ENCODE peak calls at places on chromosomes 1 and 21, in six cellular contexts. One of them, this sample, is unnamed.

GRCh38 chr1:86616871-86617270 is 70.0 kb downstream of the CLCA4 start:
- DNase-seq in A549: no peak
- DNase-seq in HL-60: peak; percentile 67
- DNase-seq in fibroblast of villous mesenchyme: no peak
- DNase-seq in nephron progenitor cell: no peak
- DNase-seq in mammary epithelial cell: peak; percentile 70
- DNase-seq in this sample: peak; percentile 58

GRCh38 chr1:237133921-237134320 is 91.9 kb downstream of the RYR2 start:
- DNase-seq in A549: no peak
- DNase-seq in HL-60: no peak
- DNase-seq in fibroblast of villous mesenchyme: no peak
- DNase-seq in nephron progenitor cell: no peak
- DNase-seq in mammary epithelial cell: no peak
- DNase-seq in this sample: no peak

GRCh38 chr1:72623299-72623708 is 341.0 kb upstream of the NEGR1 start:
- DNase-seq in A549: peak; percentile 3
- DNase-seq in HL-60: peak; percentile 15
- DNase-seq in fibroblast of villous mesenchyme: peak; percentile 23
- DNase-seq in nephron progenitor cell: peak; percentile 7
- DNase-seq in mammary epithelial cell: peak; percentile 35
- DNase-seq in this sample: no peak

GRCh38 chr1:202584707-202585590 is 125.3 kb downstream of the SYT2 start:
- DNase-seq in A549: no peak
- DNase-seq in HL-60: no peak
- DNase-seq in fibroblast of villous mesenchyme: peak; percentile 90
- DNase-seq in nephron progenitor cell: no peak
- DNase-seq in mammary epithelial cell: no peak
- DNase-seq in this sample: no peak

GRCh38 chr21:41932191-41932575 is 21.6 kb downstream of the C2CD2 start:
- DNase-seq in A549: peak; percentile 68
- DNase-seq in HL-60: no peak
- DNase-seq in fibroblast of villous mesenchyme: peak; percentile 82
- DNase-seq in nephron progenitor cell: no peak
- DNase-seq in mammary epithelial cell: peak; percentile 98
- DNase-seq in this sample: no peak

GRCh38 chr1:86487131-86487804 is 18.5 kb downstream of the CLCA1 start:
- DNase-seq in A549: no peak
- DNase-seq in HL-60: no peak
- DNase-seq in fibroblast of villous mesenchyme: peak; percentile 75
- DNase-seq in nephron progenitor cell: no peak
- DNase-seq in mammary epithelial cell: peak; percentile 42
- DNase-seq in this sample: no peak

GRCh38 chr1:43783671-43784205 is 76.4 kb downstream of the ST3GAL3 start:
- DNase-seq in A549: peak; percentile 86
- DNase-seq in HL-60: peak; percentile 53
- DNase-seq in fibroblast of villous mesenchyme: peak; percentile 34
- DNase-seq in nephron progenitor cell: no peak
- DNase-seq in mammary epithelial cell: peak; percentile 93
- DNase-seq in this sample: no peak

GRCh38 chr1:182910143-182910542 is 42.8 kb downstream of the SHCBP1L start:
- DNase-seq in A549: peak; percentile 23
- DNase-seq in HL-60: no peak
- DNase-seq in fibroblast of villous mesenchyme: no peak
- DNase-seq in nephron progenitor cell: no peak
- DNase-seq in mammary epithelial cell: no peak
- DNase-seq in this sample: no peak

GRCh38 chr1:15206418-15207030 is 40.5 kb upstream of the FHAD1 start:
- DNase-seq in A549: no peak
- DNase-seq in HL-60: no peak
- DNase-seq in fibroblast of villous mesenchyme: no peak
- DNase-seq in nephron progenitor cell: peak; percentile 53
- DNase-seq in mammary epithelial cell: peak; percentile 92
- DNase-seq in this sample: no peak

GRCh38 chr1:184354719-184355118 is 32.1 kb upstream of the C1orf21 start:
- DNase-seq in A549: no peak
- DNase-seq in HL-60: no peak
- DNase-seq in fibroblast of villous mesenchyme: no peak
- DNase-seq in nephron progenitor cell: no peak
- DNase-seq in mammary epithelial cell: no peak
- DNase-seq in this sample: no peak

GRCh38 chr21:45161039-45161945 is 86.9 kb downstream of the ADARB1 start:
- DNase-seq in A549: no peak
- DNase-seq in HL-60: no peak
- DNase-seq in fibroblast of villous mesenchyme: no peak
- DNase-seq in nephron progenitor cell: no peak
- DNase-seq in mammary epithelial cell: no peak
- DNase-seq in this sample: no peak

GRCh38 chr1:32201011-32201855 is 838 bp downstream of the CCDC28B start:
- DNase-seq in A549: no peak
- DNase-seq in HL-60: no peak
- DNase-seq in fibroblast of villous mesenchyme: peak; percentile 53
- DNase-seq in nephron progenitor cell: peak; percentile 65
- DNase-seq in mammary epithelial cell: peak; percentile 51
- DNase-seq in this sample: no peak

GRCh38 chr1:178825167-178825566 is 45.7 kb downstream of the ANGPTL1 start:
- DNase-seq in A549: no peak
- DNase-seq in HL-60: no peak
- DNase-seq in fibroblast of villous mesenchyme: no peak
- DNase-seq in nephron progenitor cell: no peak
- DNase-seq in mammary epithelial cell: no peak
- DNase-seq in this sample: no peak

GRCh38 chr1:167061073-167061464 is 29.1 kb downstream of the GPA33 start:
- DNase-seq in A549: no peak
- DNase-seq in HL-60: no peak
- DNase-seq in fibroblast of villous mesenchyme: no peak
- DNase-seq in nephron progenitor cell: no peak
- DNase-seq in mammary epithelial cell: no peak
- DNase-seq in this sample: no peak

GRCh38 chr1:167057297-167057688 is 32.9 kb downstream of the GPA33 start:
- DNase-seq in A549: peak; percentile 76
- DNase-seq in HL-60: peak; percentile 17
- DNase-seq in fibroblast of villous mesenchyme: peak; percentile 10
- DNase-seq in nephron progenitor cell: peak; percentile 46
- DNase-seq in mammary epithelial cell: peak; percentile 42
- DNase-seq in this sample: no peak

GRCh38 chr1:167059729-167060107 is 30.5 kb downstream of the GPA33 start:
- DNase-seq in A549: no peak
- DNase-seq in HL-60: no peak
- DNase-seq in fibroblast of villous mesenchyme: no peak
- DNase-seq in nephron progenitor cell: no peak
- DNase-seq in mammary epithelial cell: peak; percentile 12
- DNase-seq in this sample: no peak

GRCh38 chr1:167059045-167059728 is 31.0 kb downstream of the GPA33 start:
- DNase-seq in A549: peak; percentile 67
- DNase-seq in HL-60: no peak
- DNase-seq in fibroblast of villous mesenchyme: peak; percentile 57
- DNase-seq in nephron progenitor cell: peak; percentile 88
- DNase-seq in mammary epithelial cell: peak; percentile 37
- DNase-seq in this sample: no peak

DNA sequence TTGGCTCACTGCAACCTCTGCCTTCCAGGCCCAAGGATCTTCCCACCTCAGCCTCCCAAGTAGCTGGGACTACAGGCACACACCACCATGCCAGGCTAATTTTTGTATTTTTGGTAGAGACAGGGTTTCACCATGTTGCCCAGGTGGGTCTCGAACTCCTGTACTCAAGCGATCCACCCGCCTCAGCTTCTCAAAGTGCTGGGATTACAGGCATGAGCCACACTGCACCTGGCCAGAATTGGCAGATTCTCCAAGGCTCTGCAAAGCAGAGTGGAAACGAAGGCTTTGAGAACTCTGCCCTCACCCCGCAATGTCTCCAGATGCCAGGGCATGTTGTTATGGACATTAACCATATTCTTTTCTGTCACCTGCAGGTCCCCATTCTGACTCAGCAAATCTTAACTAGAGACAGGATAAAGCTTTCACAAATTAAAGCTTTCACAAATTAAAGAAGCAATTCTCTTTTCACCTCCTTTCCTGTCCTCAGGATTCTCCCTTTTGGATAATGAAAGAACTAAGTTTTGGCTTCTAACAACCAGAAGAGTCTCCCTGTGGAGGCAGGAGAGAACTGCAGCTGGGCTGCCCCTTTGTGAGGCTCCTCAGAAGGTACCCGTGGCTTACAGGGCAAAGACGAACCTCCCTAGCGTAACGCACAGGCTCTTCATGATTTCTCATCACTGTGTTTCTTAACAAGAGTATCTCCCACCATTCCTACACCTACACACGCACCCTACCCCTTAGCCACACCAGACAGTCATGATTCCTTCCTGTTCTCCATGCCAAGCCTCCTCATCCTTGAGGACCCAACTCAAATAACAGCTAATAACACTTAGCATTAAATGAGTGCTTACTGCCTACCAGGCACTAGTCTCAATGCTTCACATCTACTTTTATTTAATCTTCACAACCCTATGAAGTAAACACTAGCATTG is 29.8 kb downstream of the GPA33 start:
- DNase-seq in A549: peak; percentile 18
- DNase-seq in HL-60: no peak
- DNase-seq in fibroblast of villous mesenchyme: no peak
- DNase-seq in nephron progenitor cell: no peak
- DNase-seq in mammary epithelial cell: no peak
- DNase-seq in this sample: no peak
- TF ChIP-seq CTCF in A549: no peak
- TF ChIP-seq CTCF in HL-60: no peak
- TF ChIP-seq CTCF in fibroblast of villous mesenchyme: peak; percentile 38
- TF ChIP-seq CTCF in nephron progenitor cell: peak; percentile 8
- TF ChIP-seq CTCF in mammary epithelial cell: peak; percentile 33
- TF ChIP-seq CTCF in this sample: no peak

GRCh38 chr1:3899776-3900149 is 309 bp downstream of the C1orf174 start:
- DNase-seq in A549: no peak
- DNase-seq in HL-60: no peak
- DNase-seq in fibroblast of villous mesenchyme: no peak
- DNase-seq in nephron progenitor cell: no peak
- DNase-seq in mammary epithelial cell: no peak
- DNase-seq in this sample: no peak
- TF ChIP-seq CTCF in A549: no peak
- TF ChIP-seq CTCF in HL-60: no peak
- TF ChIP-seq CTCF in fibroblast of villous mesenchyme: no peak
- TF ChIP-seq CTCF in nephron progenitor cell: no peak
- TF ChIP-seq CTCF in mammary epithelial cell: no peak
- TF ChIP-seq CTCF in this sample: no peak

GRCh38 chr1:50232271-50232670 is 123.6 kb downstream of the ELAVL4 start:
- DNase-seq in A549: no peak
- DNase-seq in HL-60: no peak
- DNase-seq in fibroblast of villous mesenchyme: no peak
- DNase-seq in nephron progenitor cell: no peak
- DNase-seq in mammary epithelial cell: no peak
- DNase-seq in this sample: no peak

GRCh38 chr1:50228871-50229384 is 120.2 kb downstream of the ELAVL4 start:
- DNase-seq in A549: no peak
- DNase-seq in HL-60: no peak
- DNase-seq in fibroblast of villous mesenchyme: no peak
- DNase-seq in nephron progenitor cell: no peak
- DNase-seq in mammary epithelial cell: no peak
- DNase-seq in this sample: no peak

GRCh38 chr1:50237081-50237480 is 128.4 kb downstream of the ELAVL4 start:
- DNase-seq in A549: no peak
- DNase-seq in HL-60: no peak
- DNase-seq in fibroblast of villous mesenchyme: no peak
- DNase-seq in nephron progenitor cell: no peak
- DNase-seq in mammary epithelial cell: no peak
- DNase-seq in this sample: no peak

GRCh38 chr1:50236656-50237055 is 127.9 kb downstream of the ELAVL4 start:
- DNase-seq in A549: no peak
- DNase-seq in HL-60: no peak
- DNase-seq in fibroblast of villous mesenchyme: no peak
- DNase-seq in nephron progenitor cell: no peak
- DNase-seq in mammary epithelial cell: no peak
- DNase-seq in this sample: no peak

DNA sequence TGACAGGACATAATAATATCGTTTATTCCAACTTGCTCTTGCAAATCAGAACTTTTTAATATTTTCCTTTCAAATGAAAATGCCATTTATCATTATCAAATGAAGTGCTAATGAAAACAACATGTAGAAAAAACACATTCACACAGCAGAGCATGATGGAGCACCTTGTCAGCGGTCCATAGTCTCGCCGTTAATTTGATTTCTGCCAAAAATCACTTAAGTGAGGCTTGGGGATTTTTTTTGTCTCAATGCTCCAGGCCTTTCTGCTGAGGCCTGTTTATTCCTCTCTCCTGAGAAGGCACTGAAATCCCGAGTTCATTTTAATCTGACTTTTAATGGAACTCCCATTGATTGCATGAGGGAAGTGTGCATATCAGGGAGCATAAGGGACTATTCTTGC is 122.5 kb downstream of the ELAVL4 start:
- DNase-seq in A549: no peak
- DNase-seq in HL-60: no peak
- DNase-seq in fibroblast of villous mesenchyme: no peak
- DNase-seq in nephron progenitor cell: no peak
- DNase-seq in mammary epithelial cell: no peak
- DNase-seq in this sample: no peak
- TF ChIP-seq CTCF in A549: no peak
- TF ChIP-seq CTCF in HL-60: no peak
- TF ChIP-seq CTCF in fibroblast of villous mesenchyme: no peak
- TF ChIP-seq CTCF in nephron progenitor cell: no peak
- TF ChIP-seq CTCF in mammary epithelial cell: no peak
- TF ChIP-seq CTCF in this sample: no peak

DNA sequence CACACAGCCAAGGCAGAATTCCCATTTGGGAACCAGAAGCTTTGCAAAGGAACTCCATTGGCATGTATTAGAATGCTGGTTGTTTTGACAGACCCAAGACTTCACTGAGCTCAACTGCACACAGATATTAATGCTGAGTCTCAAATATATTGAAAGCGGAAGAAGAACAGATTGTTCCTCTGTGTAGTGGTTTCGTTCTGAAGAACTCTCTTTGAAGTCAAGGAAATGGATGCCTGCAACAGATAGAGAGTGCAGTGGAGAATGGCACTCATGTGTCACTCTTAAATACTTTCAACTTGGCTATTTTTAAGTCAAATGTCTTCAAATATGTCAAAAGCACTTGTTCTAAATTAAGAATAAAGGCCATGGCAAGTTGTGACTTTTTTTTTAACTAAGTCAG is 387.5 kb downstream of the LTN1 start:
- DNase-seq in A549: no peak
- DNase-seq in HL-60: no peak
- DNase-seq in fibroblast of villous mesenchyme: no peak
- DNase-seq in nephron progenitor cell: no peak
- DNase-seq in mammary epithelial cell: no peak
- DNase-seq in this sample: no peak
- TF ChIP-seq CTCF in A549: no peak
- TF ChIP-seq CTCF in HL-60: no peak
- TF ChIP-seq CTCF in fibroblast of villous mesenchyme: no peak
- TF ChIP-seq CTCF in nephron progenitor cell: no peak
- TF ChIP-seq CTCF in mammary epithelial cell: no peak
- TF ChIP-seq CTCF in this sample: no peak

GRCh38 chr1:94801919-94802546 is 18.1 kb upstream of the SLC44A3 start:
- DNase-seq in A549: peak; percentile 66
- DNase-seq in HL-60: no peak
- DNase-seq in fibroblast of villous mesenchyme: peak; percentile 96
- DNase-seq in nephron progenitor cell: peak; percentile 35
- DNase-seq in mammary epithelial cell: peak; percentile 79
- DNase-seq in this sample: no peak
- TF ChIP-seq CTCF in A549: peak; percentile 68
- TF ChIP-seq CTCF in HL-60: peak; percentile 32
- TF ChIP-seq CTCF in fibroblast of villous mesenchyme: peak; percentile 56
- TF ChIP-seq CTCF in nephron progenitor cell: peak; percentile 20
- TF ChIP-seq CTCF in mammary epithelial cell: peak; percentile 68
- TF ChIP-seq CTCF in this sample: peak; percentile 50